ENCODE peak calls at places on chromosome 1, in five cellular contexts. G is CD8-positive, alpha-beta memory T cell; D is upper lobe of right lung; S is IMR-90; V is ovary. T is an unnamed sample. For H3K27me3, the result is how much of the 10 kb centered on the place peaks cover.

GRCh38 chr1:179794669-179795068 is 51.6 kb downstream of the FAM163A start:
- DNase-seq in S (no peak), D (no peak), G (no peak), V (no peak), T (no peak)

GRCh38 chr1:168676861-168677260 is 52.1 kb downstream of the DPT start:
- DNase-seq in G (no peak), V (no peak), S (no peak), D (no peak), T (no peak)

GRCh38 chr1:235503333-235504121 is 725 bp downstream of the B3GALNT2 start:
- DNase-seq in V (peak), S (peak), D (peak), G (peak), T (peak)

GRCh38 chr1:165575700-165576099 is 31.9 kb downstream of the LRRC52 start:
- DNase-seq in G (no peak), D (no peak), S (no peak), V (no peak), T (peak)

GRCh38 chr1:153881764-153882163 is 41.0 kb downstream of the GATAD2B start:
- DNase-seq in G (no peak), D (no peak), S (peak), V (peak), T (no peak)

GRCh38 chr1:166671627-166672026 is 167.6 kb upstream of the POGK start:
- DNase-seq in G (no peak), D (no peak), V (no peak), S (no peak), T (no peak)

GRCh38 chr1:98949606-98950005 is 55.1 kb downstream of the PLPPR5 start:
- DNase-seq in S (no peak), D (no peak), V (no peak), G (no peak), T (no peak)

GRCh38 chr1:54464477-54465146 is 58.4 kb upstream of the SSBP3 start:
- DNase-seq in V (no peak), D (peak), S (peak), G (no peak), T (peak)

GRCh38 chr1:63322944-63323865 is 838 bp downstream of the FOXD3 start:
- DNase-seq in S (no peak), D (no peak), G (no peak), V (no peak), T (peak)

GRCh38 chr1:158148458-158148857 is 32.2 kb upstream of the CD1D start:
- DNase-seq in S (no peak), V (no peak), G (no peak), D (no peak), T (no peak)

GRCh38 chr1:200028586-200029034 is 1.1 kb downstream of the NR5A2 start:
- DNase-seq in S (no peak), G (no peak), V (no peak), D (no peak), T (peak)

GRCh38 chr1:182102042-182102416 is 40.5 kb upstream of the ZNF648 start:
- DNase-seq in D (no peak), S (no peak), G (no peak), V (no peak), T (no peak)

GRCh38 chr1:39960461-39960958 is 5.6 kb downstream of the MFSD2A start:
- DNase-seq in S (no peak), D (peak), G (no peak), V (no peak), T (no peak)

GRCh38 chr1:212651521-212651920 is 43.0 kb downstream of the ATF3 start:
- DNase-seq in S (peak), D (no peak), G (no peak), V (no peak), T (no peak)

GRCh38 chr1:73044241-73044640 is 761.9 kb upstream of the NEGR1 start:
- DNase-seq in S (no peak), G (no peak), V (no peak), D (no peak), T (no peak)

GRCh38 chr1:25431495-25432363 is 1.0 kb downstream of the MACO1 start:
- DNase-seq in D (no peak), G (peak), S (no peak), V (peak), T (no peak)

GRCh38 chr1:15592285-15592684 is 7.4 kb upstream of the AGMAT start:
- DNase-seq in V (no peak), S (no peak), D (no peak), G (no peak), T (no peak)

GRCh38 chr1:50369830-50370229 is 53.4 kb downstream of the DMRTA2 start:
- DNase-seq in D (no peak), S (no peak), V (no peak), G (no peak), T (peak)

GRCh38 chr1:50189369-50189768 is 80.6 kb downstream of the ELAVL4 start:
- DNase-seq in V (no peak), G (no peak), D (no peak), S (no peak), T (no peak)

GRCh38 chr1:119294728-119295127 is 73.9 kb upstream of the HAO2 start:
- DNase-seq in S (no peak), V (no peak), D (no peak), G (no peak), T (peak)

GRCh38 chr1:229907884-229908633 is 159.0 kb upstream of the GALNT2 start:
- DNase-seq in G (no peak), S (no peak), V (no peak), D (no peak), T (no peak)

GRCh38 chr1:7608628-7609295 is 162.3 kb upstream of the VAMP3 start:
- DNase-seq in D (peak), V (no peak), G (no peak), S (peak), T (peak)

GRCh38 chr1:8878448-8879347 is at the start of gene ENO1:
- DNase-seq in S (peak), G (peak), D (peak), V (peak), T (peak)

GRCh38 chr1:52659356-52659755 is 26.4 kb downstream of the SHISAL2A start:
- DNase-seq in D (no peak), V (no peak), G (no peak), S (no peak), T (no peak)

GRCh38 chr1:44894591-44894990 is 51.5 kb upstream of the PTCH2 start:
- DNase-seq in V (no peak), D (no peak), S (peak), G (no peak), T (no peak)

GRCh38 chr1:185450917-185451316 is 133.9 kb upstream of the IVNS1ABP start:
- DNase-seq in S (no peak), V (no peak), G (no peak), D (no peak), T (peak)

GRCh38 chr1:30106125-30106524 is 617.3 kb downstream of the MATN1 start:
- DNase-seq in D (no peak), S (peak), V (no peak), G (no peak), T (peak)

GRCh38 chr1:209485167-209485566 is 98.3 kb upstream of the CAMK1G start:
- DNase-seq in G (no peak), S (peak), V (no peak), D (no peak), T (no peak)

GRCh38 chr1:17212009-17212408 is 7.1 kb downstream of the PADI1 start:
- DNase-seq in V (no peak), S (no peak), D (no peak), G (no peak), T (no peak)

GRCh38 chr1:14298806-14299205 is 299.7 kb upstream of the KAZN start:
- DNase-seq in S (no peak), D (no peak), G (no peak), V (no peak), T (no peak)

GRCh38 chr1:86487131-86487804 is 18.5 kb downstream of the CLCA1 start:
- DNase-seq in V (no peak), D (no peak), G (no peak), S (peak), T (no peak)

GRCh38 chr1:99570486-99571089 is 75.3 kb upstream of the PALMD start:
- DNase-seq in D (no peak), V (no peak), G (no peak), S (peak), T (no peak)

GRCh38 chr1:222167896-222168295 is 380.0 kb downstream of the HHIPL2 start:
- DNase-seq in G (no peak), S (peak), D (no peak), V (no peak), T (no peak)

GRCh38 chr1:246117066-246117791 is 389.9 kb downstream of the SMYD3 start:
- DNase-seq in G (no peak), S (peak), D (no peak), V (no peak), T (peak)

GRCh38 chr1:227886993-227887696 is 60.6 kb downstream of the WNT9A start:
- DNase-seq in V (peak), S (peak), G (no peak), D (peak), T (peak)

GRCh38 chr1:88618331-88618730 is 65.7 kb upstream of the PKN2 start:
- DNase-seq in S (no peak), G (no peak), V (no peak), D (no peak), T (no peak)

DNA sequence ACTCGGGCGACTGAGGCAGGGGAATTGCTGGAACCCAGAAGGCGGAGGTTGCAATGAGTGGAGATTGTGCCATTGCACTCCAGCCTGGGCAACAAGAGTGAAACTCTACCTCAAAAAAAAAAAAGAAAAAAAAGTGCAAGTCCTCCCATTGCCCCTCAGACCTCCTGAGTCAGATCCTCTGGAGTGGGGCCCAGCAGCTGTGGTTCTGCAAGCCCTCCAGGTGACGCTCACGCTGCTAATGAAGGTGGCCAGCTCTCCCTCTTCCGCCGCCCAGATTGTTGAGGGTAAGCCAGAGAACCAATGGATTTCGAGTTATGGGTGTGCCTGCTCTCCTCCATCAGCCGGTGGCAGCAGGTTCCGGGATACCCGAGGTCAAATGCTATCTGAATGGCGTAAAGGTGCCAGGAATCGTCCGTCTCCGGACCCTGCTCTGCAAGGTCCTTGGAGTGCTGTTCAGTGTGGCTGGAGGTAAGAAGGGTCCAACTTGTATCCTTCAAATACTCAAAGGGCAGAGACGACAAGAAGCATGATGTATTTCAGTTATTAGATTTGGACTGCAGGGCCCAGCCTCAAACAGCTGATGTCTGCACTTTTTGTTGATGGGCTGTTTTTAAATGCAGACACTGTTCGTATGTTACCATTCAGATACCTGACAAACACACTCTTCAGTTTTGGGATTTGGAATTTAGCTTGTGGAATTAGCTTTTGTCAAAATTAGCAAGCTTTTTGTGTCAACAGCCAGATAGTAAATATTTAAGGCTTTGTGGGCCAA is 17.6 kb downstream of the CLCN6 start:
- DNase-seq in D (peak), S (peak), G (no peak), V (no peak), T (no peak)
- H3K27me3 ChIP-seq in D (under half), S (under half), G (under half), V (under half), T (under half)

DNA sequence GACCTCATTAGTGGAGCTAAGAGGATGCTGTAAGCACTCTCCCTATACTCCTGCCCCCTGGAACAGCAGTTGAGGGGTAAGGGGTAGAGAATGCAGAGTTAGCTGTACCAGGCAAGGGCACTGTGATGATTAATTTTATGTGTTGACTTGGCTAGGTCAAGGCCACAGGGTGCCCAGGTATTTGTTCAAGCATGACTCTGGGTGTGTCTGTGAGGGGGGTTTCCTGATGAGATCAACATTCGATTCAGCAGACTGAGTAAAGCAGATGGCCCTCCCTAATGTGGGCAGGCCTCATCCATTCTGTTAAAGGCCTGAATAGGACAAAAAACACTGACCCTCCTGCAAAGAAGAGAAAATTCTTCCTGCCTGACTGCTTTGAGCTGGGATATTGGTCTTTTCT is 110.8 kb downstream of the KCND3 start:
- DNase-seq in D (no peak), G (no peak), V (no peak), S (no peak), T (no peak)
- H3K27me3 ChIP-seq in D (under half), G (under half), V (under half), S (under half), T (under half)

GRCh38 chr1:20233866-20234265 is 47.5 kb upstream of the PLA2G2C start:
- DNase-seq in S (no peak), G (no peak), V (no peak), D (no peak), T (no peak)

GRCh38 chr1:20227704-20228103 is 41.4 kb upstream of the PLA2G2C start:
- DNase-seq in G (no peak), S (no peak), V (no peak), D (no peak), T (peak)

GRCh38 chr1:20233394-20233793 is 47.1 kb upstream of the PLA2G2C start:
- DNase-seq in S (peak), D (no peak), G (no peak), V (no peak), T (no peak)

GRCh38 chr1:20228314-20228713 is 42.0 kb upstream of the PLA2G2C start:
- DNase-seq in D (no peak), S (no peak), V (no peak), G (no peak), T (no peak)

GRCh38 chr1:20229191-20229590 is 42.9 kb upstream of the PLA2G2C start:
- DNase-seq in G (no peak), V (no peak), D (no peak), S (no peak), T (no peak)
- H3K27me3 ChIP-seq in G (under half), V (under half), D (under half), S (under half), T (under half)

DNA sequence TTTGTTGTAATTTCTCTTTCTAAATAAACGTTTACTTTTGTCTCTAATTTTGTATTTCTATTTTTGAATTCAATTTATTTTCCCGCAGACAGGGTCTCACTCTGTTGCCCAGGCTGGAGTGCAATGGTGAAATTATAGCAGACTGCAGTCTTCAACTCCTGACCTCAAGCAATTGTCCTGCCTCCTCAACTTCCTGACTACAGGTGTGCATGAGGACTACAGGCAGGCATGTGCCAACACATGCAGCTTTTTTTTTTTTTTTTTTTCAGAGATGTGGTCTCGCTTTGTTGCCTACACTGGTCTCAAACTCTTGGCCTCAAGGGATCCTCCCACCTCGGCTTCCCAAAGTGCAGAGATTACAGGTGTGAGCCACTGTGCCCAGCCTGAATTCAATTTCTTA is 36.7 kb upstream of the IL20 start:
- DNase-seq in G (no peak), V (no peak), D (no peak), S (no peak), T (no peak)
- H3K27me3 ChIP-seq in G (under half), V (under half), D (under half), S (under half), T (under half)

GRCh38 chr1:2834741-2835564 is 33.5 kb upstream of the TTC34 start:
- DNase-seq in V (no peak), D (no peak), G (no peak), S (no peak), T (no peak)

GRCh38 chr1:2834146-2834475 is 32.6 kb upstream of the TTC34 start:
- DNase-seq in D (no peak), S (no peak), G (no peak), V (no peak), T (no peak)

GRCh38 chr1:2832506-2833453 is 31.3 kb upstream of the TTC34 start:
- DNase-seq in D (no peak), V (no peak), S (no peak), G (no peak), T (no peak)

GRCh38 chr1:2831596-2832212 is 30.2 kb upstream of the TTC34 start:
- DNase-seq in D (no peak), S (no peak), G (no peak), V (no peak), T (no peak)

DNA sequence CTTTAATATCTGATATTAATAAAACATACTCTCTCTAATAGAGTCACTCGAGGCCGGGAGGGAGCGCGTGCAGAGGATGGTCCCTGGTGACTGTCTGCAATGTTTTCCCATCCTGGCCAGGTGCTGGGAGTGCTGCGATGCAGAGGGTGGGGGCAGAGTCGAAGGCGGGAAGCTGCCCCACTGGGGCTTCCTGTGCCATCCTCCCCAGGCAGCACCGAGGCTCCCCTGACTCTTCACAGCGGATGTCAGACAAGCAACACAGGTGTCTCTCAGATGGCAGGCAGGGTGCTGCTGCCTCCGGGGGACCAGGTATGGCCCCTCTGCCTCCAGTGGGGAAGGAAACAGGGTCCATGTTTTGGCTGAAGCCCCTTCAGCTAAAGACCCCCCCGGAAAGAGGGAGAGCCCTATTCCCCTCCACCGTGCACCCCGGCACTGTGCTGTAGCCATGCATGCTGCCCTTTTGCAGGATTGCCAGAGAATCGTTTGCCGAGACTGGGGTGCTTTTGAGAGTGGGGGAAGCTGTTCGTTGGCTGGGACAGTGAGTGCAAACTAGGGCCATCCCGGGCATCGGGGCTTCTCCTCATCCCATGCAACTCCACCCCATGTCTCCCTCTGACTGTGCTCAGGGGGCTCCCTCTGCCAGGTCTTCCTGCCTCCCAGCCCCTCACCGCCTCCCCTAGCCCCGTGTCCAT is 32.1 kb upstream of the TTC34 start:
- DNase-seq in V (no peak), G (no peak), D (no peak), S (no peak), T (no peak)
- H3K27me3 ChIP-seq in V (under half), G (under half), D (under half), S (under half), T (under half)